ENCODE peak calls at places on chromosomes 16 and 17, in five cellular contexts. K, Y, H, O and J are unnamed samples.

GRCh38 chr17:81335388-81336157 is 40.5 kb upstream of the SLC38A10 start:
- DNase-seq in K (no peak), Y (no peak), H (no peak), O (no peak), J (no peak)

GRCh38 chr17:35080536-35080935 is 17.0 kb upstream of the RFFL start:
- DNase-seq in K (peak), Y (no peak), H (no peak), O (no peak), J (no peak)

GRCh38 chr17:6070280-6070894 is at the start of gene WSCD1:
- DNase-seq in K (no peak), Y (no peak), H (no peak), O (no peak), J (peak)

GRCh38 chr17:46976626-46977270 is 2.3 kb downstream of the RPRML start:
- DNase-seq in K (no peak), Y (no peak), H (no peak), O (no peak), J (peak)

GRCh38 chr16:79723583-79724168 is 123.1 kb upstream of the MAF start:
- DNase-seq in K (no peak), Y (peak), H (no peak), O (no peak), J (no peak)

GRCh38 chr16:89164436-89164835 is 7.1 kb upstream of the CDH15 start:
- DNase-seq in K (no peak), Y (no peak), H (no peak), O (no peak), J (no peak)

GRCh38 chr16:12009462-12009861 is 32.9 kb downstream of the SNX29 start:
- DNase-seq in K (no peak), Y (no peak), H (no peak), O (no peak), J (no peak)

GRCh38 chr16:88088161-88088581 is 136.9 kb downstream of the BANP start:
- DNase-seq in K (no peak), Y (no peak), H (no peak), O (no peak), J (no peak)

GRCh38 chr16:67481561-67482259 is 753 bp upstream of the ATP6V0D1 start:
- DNase-seq in K (no peak), Y (no peak), H (no peak), O (peak), J (no peak)

GRCh38 chr17:82489117-82489516 is 30.4 kb upstream of the FOXK2 start:
- DNase-seq in K (no peak), Y (no peak), H (no peak), O (no peak), J (no peak)

GRCh38 chr17:10372906-10373305 is at the start of gene MYH13:
- DNase-seq in K (no peak), Y (no peak), H (no peak), O (no peak), J (no peak)

GRCh38 chr16:35525979-35526590 is 2066.7 kb downstream of the TP53TG3F start:
- DNase-seq in K (no peak), Y (no peak), H (no peak), O (no peak), J (no peak)

GRCh38 chr16:19281246-19281645 is 4.3 kb upstream of the CLEC19A start:
- DNase-seq in K (no peak), Y (no peak), H (no peak), O (no peak), J (no peak)

GRCh38 chr16:28058839-28059589 is 4.5 kb downstream of the GSG1L start:
- DNase-seq in K (no peak), Y (no peak), H (no peak), O (no peak), J (no peak)

GRCh38 chr17:41772218-41772585 is 14.3 kb downstream of the JUP start:
- DNase-seq in K (no peak), Y (no peak), H (no peak), O (no peak), J (no peak)

GRCh38 chr17:72022328-72022727 is 98.5 kb upstream of the SOX9 start:
- DNase-seq in K (no peak), Y (no peak), H (no peak), O (no peak), J (no peak)

GRCh38 chr17:6069611-6070279 is 434 bp upstream of the WSCD1 start:
- DNase-seq in K (no peak), Y (no peak), H (no peak), O (no peak), J (peak)

GRCh38 chr16:82835487-82836160 is 208.9 kb downstream of the CDH13 start:
- DNase-seq in K (no peak), Y (no peak), H (no peak), O (no peak), J (no peak)

GRCh38 chr17:1813088-1813487 is 16.6 kb downstream of the SMYD4 start:
- DNase-seq in K (no peak), Y (no peak), H (no peak), O (no peak), J (no peak)

GRCh38 chr16:23009075-23009474 is 140.2 kb downstream of the USP31 start:
- DNase-seq in K (no peak), Y (no peak), H (no peak), O (no peak), J (no peak)

GRCh38 chr17:33520404-33521032 is 227.4 kb upstream of the ASIC2 start:
- DNase-seq in K (no peak), Y (peak), H (peak), O (peak), J (peak)

GRCh38 chr16:20348365-20349185 is 3.9 kb downstream of the UMOD start:
- DNase-seq in K (no peak), Y (no peak), H (peak), O (no peak), J (no peak)

GRCh38 chr16:12186774-12187335 is 210.3 kb downstream of the SNX29 start:
- DNase-seq in K (no peak), Y (no peak), H (no peak), O (no peak), J (no peak)

GRCh38 chr16:3681206-3681605 is 26.7 kb downstream of the DNASE1 start:
- DNase-seq in K (no peak), Y (no peak), H (no peak), O (no peak), J (no peak)

GRCh38 chr17:29170682-29171081 is 9.5 kb downstream of the MYO18A start:
- DNase-seq in K (no peak), Y (no peak), H (no peak), O (no peak), J (no peak)

GRCh38 chr16:84585472-84585871 is 32.4 kb downstream of the COTL1 start:
- DNase-seq in K (no peak), Y (no peak), H (no peak), O (no peak), J (no peak)

GRCh38 chr16:57810197-57811024 is 8.1 kb upstream of the KIFC3 start:
- DNase-seq in K (peak), Y (peak), H (no peak), O (peak), J (no peak)

GRCh38 chr17:27917000-27917399 is 23.8 kb upstream of the LYRM9 start:
- DNase-seq in K (no peak), Y (no peak), H (no peak), O (no peak), J (no peak)

GRCh38 chr17:60599220-60599619 is 773 bp upstream of the PPM1D start:
- DNase-seq in K (no peak), Y (peak), H (no peak), O (no peak), J (no peak)

DNA sequence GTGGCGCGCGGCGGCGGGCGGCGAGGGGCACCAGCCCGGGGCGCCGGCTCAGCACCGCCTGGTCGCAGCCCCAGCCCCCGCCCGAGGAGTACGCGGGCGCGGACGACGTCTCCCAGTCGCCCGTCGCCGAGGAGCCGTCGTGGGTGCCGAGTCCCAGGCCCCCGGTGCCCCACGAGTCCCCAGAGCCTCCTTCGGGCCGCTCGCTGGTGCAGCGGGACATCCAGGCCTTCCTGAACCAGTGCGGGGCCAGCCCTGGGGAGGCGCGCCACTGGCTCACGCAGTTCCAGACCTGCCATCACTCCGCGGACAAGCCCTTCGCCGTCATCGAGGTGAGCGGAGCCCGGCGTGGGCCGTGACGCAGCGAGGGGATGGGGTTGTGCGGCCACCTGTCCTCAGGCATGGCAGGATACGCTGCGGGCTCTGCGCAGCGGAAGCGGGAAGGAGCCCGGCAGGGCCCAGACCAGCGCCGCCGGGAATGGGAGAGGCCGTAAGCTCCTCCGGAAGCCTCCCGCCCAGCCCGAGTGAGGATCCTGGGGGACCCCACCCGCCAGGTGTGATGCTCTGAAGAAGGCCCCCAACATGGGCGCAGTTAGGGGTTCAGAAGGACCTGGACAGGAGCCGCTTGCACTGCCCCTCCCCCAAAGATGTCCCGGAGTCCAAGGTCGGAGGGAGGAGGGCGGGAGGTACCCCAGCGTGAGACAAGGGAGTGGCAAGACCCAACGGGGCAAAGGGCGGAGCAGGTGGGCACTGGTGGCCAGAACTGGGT is 522 bp downstream of the NAGS start:
- DNase-seq in K (no peak), Y (no peak), H (no peak), O (no peak), J (no peak)
- TF ChIP-seq SUZ12 in K (no peak), Y (peak), H (peak), O (no peak), J (no peak)

GRCh38 chr17:15998031-15998574 is 1.4 kb downstream of the ZSWIM7 start:
- DNase-seq in K (no peak), Y (no peak), H (no peak), O (no peak), J (no peak)
- TF ChIP-seq SUZ12 in K (no peak), Y (no peak), H (no peak), O (no peak), J (no peak)

GRCh38 chr16:78281115-78281514 is 181.7 kb downstream of the WWOX start:
- DNase-seq in K (no peak), Y (no peak), H (no peak), O (no peak), J (no peak)

GRCh38 chr16:78286076-78286475 is 186.6 kb downstream of the WWOX start:
- DNase-seq in K (no peak), Y (no peak), H (no peak), O (no peak), J (no peak)

GRCh38 chr16:78285437-78285917 is 186.0 kb downstream of the WWOX start:
- DNase-seq in K (no peak), Y (no peak), H (no peak), O (no peak), J (no peak)

GRCh38 chr16:78283668-78284251 is 184.3 kb downstream of the WWOX start:
- DNase-seq in K (no peak), Y (no peak), H (no peak), O (no peak), J (no peak)

GRCh38 chr16:78284957-78285434 is 185.5 kb downstream of the WWOX start:
- DNase-seq in K (no peak), Y (no peak), H (no peak), O (peak), J (no peak)
- TF ChIP-seq SUZ12 in K (no peak), Y (no peak), H (no peak), O (no peak), J (no peak)

DNA sequence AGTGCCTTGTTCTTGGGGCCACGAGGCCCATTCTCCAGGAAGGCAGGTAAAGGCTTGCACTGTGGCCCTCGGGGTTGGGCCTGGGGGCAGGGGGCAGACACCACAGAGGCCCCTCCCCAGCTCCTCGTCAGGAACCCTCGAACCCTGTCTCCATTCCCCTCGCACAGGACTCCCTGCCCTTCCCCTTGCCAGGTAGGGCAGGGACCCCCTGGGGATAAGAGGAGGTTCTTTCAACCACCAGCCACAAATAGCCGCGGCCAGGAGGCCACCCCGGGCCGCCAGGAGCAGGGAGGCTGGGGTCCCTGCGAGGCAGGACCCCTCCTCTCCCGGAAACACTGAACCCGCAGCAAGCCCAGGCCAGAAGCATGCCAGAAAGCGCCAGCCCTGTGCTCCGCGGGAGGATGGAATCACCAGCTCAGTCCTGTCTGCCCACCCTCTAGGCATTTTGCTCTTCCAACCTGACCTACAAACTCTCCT is 45.6 kb downstream of the SLC47A1 start:
- DNase-seq in K (no peak), Y (no peak), H (no peak), O (no peak), J (no peak)
- TF ChIP-seq SUZ12 in K (no peak), Y (no peak), H (no peak), O (no peak), J (no peak)

GRCh38 chr17:40484285-40484972 is 17.0 kb downstream of the TNS4 start:
- DNase-seq in K (no peak), Y (no peak), H (no peak), O (no peak), J (no peak)
- TF ChIP-seq SUZ12 in K (no peak), Y (no peak), H (no peak), O (no peak), J (no peak)

GRCh38 chr16:75064403-75065148 is 52.0 kb downstream of the LDHD start:
- DNase-seq in K (no peak), Y (no peak), H (no peak), O (peak), J (no peak)
- TF ChIP-seq SUZ12 in K (no peak), Y (no peak), H (no peak), O (no peak), J (no peak)

GRCh38 chr17:8162232-8162996 is at the start of gene VAMP2:
- DNase-seq in K (no peak), Y (no peak), H (no peak), O (no peak), J (no peak)
- TF ChIP-seq SUZ12 in K (no peak), Y (no peak), H (no peak), O (no peak), J (no peak)

GRCh38 chr17:40068917-40069750 is 6.4 kb downstream of the THRA start:
- DNase-seq in K (peak), Y (no peak), H (no peak), O (no peak), J (peak)

GRCh38 chr17:40070895-40071719 is 8.3 kb downstream of the THRA start:
- DNase-seq in K (no peak), Y (no peak), H (no peak), O (no peak), J (no peak)

GRCh38 chr17:40070644-40070894 is 7.8 kb downstream of the THRA start:
- DNase-seq in K (no peak), Y (no peak), H (no peak), O (no peak), J (no peak)

GRCh38 chr17:40068584-40068916 is 5.8 kb downstream of the THRA start:
- DNase-seq in K (no peak), Y (no peak), H (no peak), O (no peak), J (no peak)

DNA sequence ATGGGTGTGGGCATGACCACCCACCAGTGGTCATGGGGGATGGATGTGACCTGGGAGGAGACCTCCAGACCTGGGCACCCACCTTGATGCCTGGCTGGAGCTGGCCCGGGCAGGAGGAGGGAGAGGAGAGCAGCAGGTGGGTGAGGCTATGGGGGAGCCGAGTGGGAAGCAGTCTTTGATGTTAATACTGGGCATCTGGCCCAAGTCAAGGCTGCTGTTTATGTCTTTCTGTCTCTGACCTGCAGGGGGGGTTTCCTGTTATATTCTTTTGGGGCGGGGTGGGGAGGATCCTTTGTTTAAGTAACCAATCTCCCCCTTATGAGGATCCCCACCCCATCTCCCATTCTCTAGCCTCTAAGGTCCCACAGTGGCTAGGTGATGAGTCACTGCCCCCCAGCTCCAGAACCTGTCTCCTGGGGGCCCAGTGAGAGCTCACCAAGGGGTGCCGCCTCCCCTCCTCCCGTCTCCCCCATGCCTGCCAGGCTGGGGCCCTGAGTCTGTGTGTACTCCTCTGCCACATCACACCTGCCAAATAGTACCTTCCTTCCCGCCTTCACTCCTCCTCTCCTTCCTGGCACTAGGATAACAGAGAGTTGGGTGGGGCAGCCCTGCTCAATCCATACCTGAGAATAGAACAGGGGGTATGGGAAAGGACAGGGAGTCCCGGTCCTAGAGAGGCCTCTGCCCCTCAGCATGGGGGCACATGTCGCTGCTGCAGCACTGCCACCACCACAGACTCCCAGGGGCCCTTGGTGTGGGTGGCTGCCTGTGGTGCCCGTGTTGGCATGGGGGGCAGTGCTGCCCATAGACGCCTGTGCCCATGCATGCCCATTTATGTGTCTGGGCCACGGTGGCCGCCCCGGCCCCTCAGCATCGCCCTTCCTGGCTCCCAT is 7.2 kb downstream of the THRA start:
- DNase-seq in K (no peak), Y (no peak), H (no peak), O (no peak), J (no peak)
- TF ChIP-seq SUZ12 in K (no peak), Y (no peak), H (no peak), O (no peak), J (no peak)

DNA sequence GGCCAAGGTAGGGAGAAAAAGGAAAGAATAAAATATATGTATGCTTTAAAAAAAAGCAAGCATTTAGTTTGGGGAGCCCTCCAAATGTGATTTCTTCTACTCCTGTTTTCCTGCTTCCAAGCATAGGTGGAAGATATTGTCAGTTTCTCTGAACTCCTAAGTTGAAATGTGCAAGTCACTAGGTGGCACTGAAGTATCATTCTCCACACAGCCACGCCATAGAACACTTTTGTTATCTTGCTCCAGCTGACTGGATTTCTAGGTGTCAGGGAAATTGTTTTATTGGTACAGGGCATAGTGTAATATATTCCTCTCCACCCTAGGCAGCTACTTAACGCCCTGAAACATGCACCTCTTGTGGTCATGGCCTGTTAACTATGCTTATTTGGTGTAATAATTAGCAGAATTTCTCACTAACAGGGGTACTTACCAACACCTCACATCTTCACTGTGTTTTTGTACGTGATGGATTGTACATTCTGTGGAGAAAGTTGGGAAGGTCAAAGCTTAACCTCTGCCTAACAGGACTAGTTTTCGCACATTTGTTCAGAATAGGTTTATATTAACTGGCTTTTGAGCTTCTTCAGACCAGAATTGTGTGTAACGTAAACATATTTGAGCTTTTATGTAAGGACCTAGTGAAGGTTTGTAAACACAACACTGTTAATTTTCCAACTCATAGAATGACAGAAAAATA is 69.3 kb downstream of the FTO start:
- DNase-seq in K (peak), Y (peak), H (no peak), O (peak), J (peak)
- TF ChIP-seq SUZ12 in K (no peak), Y (no peak), H (no peak), O (no peak), J (no peak)